ENCODE peak calls at places on chromosomes 6 and 20, in nine cellular contexts. D is posterior vena cava, B is putamen, A is naive B cell, M is lung microvascular endothelial cell, Z is RPMI7951, F is fibroblast of lung, T is WTC11, K is tibial artery. S is an unnamed sample.

GRCh38 chr20:4018015-4018748 is 2.8 kb upstream of the RNF24 start:
- DNase-seq in A (no peak), K (no peak), B (no peak), M (peak; percentile 19), D (no peak), Z (peak; percentile 32), F (peak; percentile 50), T (no peak), S (no peak)

GRCh38 chr6:26217714-26218075 is 130.5 kb downstream of the HFE start:
- DNase-seq in K (no peak), M (peak; percentile 32), T (no peak), Z (peak; percentile 61), F (peak; percentile 26), B (no peak), D (no peak), A (no peak), S (peak; percentile 64)

GRCh38 chr6:167400482-167401138 is 75.7 kb downstream of the TTLL2 start:
- DNase-seq in M (no peak), D (no peak), B (no peak), Z (no peak), T (no peak), F (no peak), K (no peak), A (no peak), S (no peak)

GRCh38 chr6:100833972-100834574 is 47.1 kb downstream of the ASCC3 start:
- DNase-seq in A (no peak), T (no peak), M (no peak), B (no peak), D (no peak), F (no peak), K (no peak), Z (no peak), S (no peak)

GRCh38 chr6:150078788-150079187 is 9.9 kb upstream of the ULBP3 start:
- DNase-seq in M (no peak), T (no peak), B (no peak), F (peak; percentile 60), Z (peak; percentile 35), K (no peak), A (no peak), D (no peak), S (no peak)

GRCh38 chr6:109977791-109978173 is 329 bp upstream of the GPR6 start:
- DNase-seq in F (no peak), A (no peak), K (no peak), M (no peak), Z (no peak), D (no peak), B (no peak), T (no peak), S (no peak)

GRCh38 chr20:10595985-10596384 is 77.8 kb downstream of the JAG1 start:
- DNase-seq in B (no peak), A (no peak), M (no peak), D (no peak), T (no peak), K (no peak), F (no peak), Z (no peak), S (no peak)

GRCh38 chr6:148307400-148307799 is 35.2 kb upstream of the SASH1 start:
- DNase-seq in M (no peak), D (no peak), Z (no peak), A (no peak), B (no peak), F (peak; percentile 15), K (no peak), T (no peak), S (no peak)

GRCh38 chr6:132712366-132712765 is 1.5 kb downstream of the VNN1 start:
- DNase-seq in Z (peak; percentile 13), F (peak; percentile 41), D (no peak), K (no peak), M (peak; percentile 52), B (no peak), A (no peak), T (no peak), S (no peak)

GRCh38 chr20:59835448-59836395 is 97.7 kb downstream of the SYCP2 start:
- DNase-seq in Z (peak; percentile 44), A (no peak), B (peak; percentile 29), D (peak; percentile 74), K (no peak), T (peak; percentile 41), F (peak; percentile 38), M (no peak), S (peak; percentile 30)

GRCh38 chr20:57264151-57264792 is 2.2 kb downstream of the BMP7 start:
- DNase-seq in B (no peak), A (no peak), D (no peak), F (no peak), K (no peak), Z (no peak), M (no peak), T (no peak), S (no peak)

GRCh38 chr20:62727584-62728027 is 19.0 kb downstream of the NTSR1 start:
- DNase-seq in K (no peak), Z (no peak), T (no peak), M (no peak), D (no peak), B (no peak), F (no peak), A (no peak), S (no peak)

GRCh38 chr20:21031666-21032065 is 74.5 kb downstream of the LINC00237 start:
- DNase-seq in F (no peak), M (no peak), B (no peak), T (no peak), Z (no peak), K (no peak), D (no peak), A (no peak), S (no peak)

GRCh38 chr6:133590814-133591213 is 298.1 kb upstream of the TCF21 start:
- DNase-seq in B (no peak), Z (no peak), T (no peak), D (no peak), A (no peak), M (no peak), K (no peak), F (no peak), S (no peak)

GRCh38 chr20:54622338-54623280 is 147.2 kb downstream of the DOK5 start:
- DNase-seq in T (no peak), A (no peak), M (no peak), F (peak; percentile 65), Z (no peak), B (no peak), D (no peak), K (no peak), S (no peak)